ENCODE peak calls at places on chromosomes 12 and 14, in seven cellular contexts. One of them, this sample, is unnamed.

GRCh38 chr12:19783547-19784444 is 344.5 kb downstream of the AEBP2 start:
- DNase-seq in HFFc6: no peak
- DNase-seq in endothelial cell: no peak
- DNase-seq in cardiac fibroblast: no peak
- DNase-seq in GM10248: no peak
- DNase-seq in RWPE1: no peak
- DNase-seq in mammary epithelial cell: no peak
- DNase-seq in this sample: no peak

GRCh38 chr12:77214136-77214535 is 148.8 kb upstream of the E2F7 start:
- DNase-seq in mammary epithelial cell: peak
- DNase-seq in GM10248: no peak
- DNase-seq in RWPE1: no peak
- DNase-seq in cardiac fibroblast: peak
- DNase-seq in HFFc6: peak
- DNase-seq in endothelial cell: no peak
- DNase-seq in this sample: no peak

GRCh38 chr12:13175499-13175898 is 21.0 kb upstream of the EMP1 start:
- DNase-seq in HFFc6: peak
- DNase-seq in endothelial cell: no peak
- DNase-seq in mammary epithelial cell: peak
- DNase-seq in RWPE1: peak
- DNase-seq in cardiac fibroblast: peak
- DNase-seq in GM10248: no peak
- DNase-seq in this sample: no peak

GRCh38 chr14:92599786-92600185 is 86.2 kb downstream of the RIN3 start:
- DNase-seq in mammary epithelial cell: no peak
- DNase-seq in GM10248: no peak
- DNase-seq in cardiac fibroblast: no peak
- DNase-seq in RWPE1: no peak
- DNase-seq in endothelial cell: no peak
- DNase-seq in HFFc6: peak
- DNase-seq in this sample: no peak

GRCh38 chr12:31214626-31215520 is 111.1 kb downstream of the SINHCAF start:
- DNase-seq in endothelial cell: no peak
- DNase-seq in mammary epithelial cell: no peak
- DNase-seq in GM10248: no peak
- DNase-seq in HFFc6: no peak
- DNase-seq in cardiac fibroblast: no peak
- DNase-seq in RWPE1: no peak
- DNase-seq in this sample: no peak

GRCh38 chr12:127393896-127394295 is 873.1 kb upstream of the TMEM132C start:
- DNase-seq in GM10248: no peak
- DNase-seq in endothelial cell: no peak
- DNase-seq in RWPE1: peak
- DNase-seq in mammary epithelial cell: peak
- DNase-seq in HFFc6: peak
- DNase-seq in cardiac fibroblast: peak
- DNase-seq in this sample: peak

GRCh38 chr12:60830381-60830780 is 1234.6 kb downstream of the SLC16A7 start:
- DNase-seq in mammary epithelial cell: peak
- DNase-seq in RWPE1: peak
- DNase-seq in HFFc6: no peak
- DNase-seq in endothelial cell: no peak
- DNase-seq in cardiac fibroblast: peak
- DNase-seq in GM10248: no peak
- DNase-seq in this sample: no peak

GRCh38 chr12:1919284-1919683 is 832 bp upstream of the CACNA2D4 start:
- DNase-seq in mammary epithelial cell: no peak
- DNase-seq in endothelial cell: no peak
- DNase-seq in RWPE1: no peak
- DNase-seq in cardiac fibroblast: no peak
- DNase-seq in HFFc6: no peak
- DNase-seq in GM10248: peak
- DNase-seq in this sample: no peak

GRCh38 chr12:46124848-46125619 is 134.7 kb upstream of the SCAF11 start:
- DNase-seq in HFFc6: peak
- DNase-seq in endothelial cell: peak
- DNase-seq in RWPE1: peak
- DNase-seq in mammary epithelial cell: peak
- DNase-seq in GM10248: peak
- DNase-seq in cardiac fibroblast: peak
- DNase-seq in this sample: peak

GRCh38 chr12:42960087-42960527 is 370.6 kb upstream of the PRICKLE1 start:
- DNase-seq in cardiac fibroblast: peak
- DNase-seq in GM10248: no peak
- DNase-seq in HFFc6: no peak
- DNase-seq in RWPE1: peak
- DNase-seq in endothelial cell: no peak
- DNase-seq in mammary epithelial cell: peak
- DNase-seq in this sample: no peak

GRCh38 chr12:14547571-14547970 is 20.1 kb downstream of the PLBD1 start:
- DNase-seq in endothelial cell: no peak
- DNase-seq in HFFc6: no peak
- DNase-seq in cardiac fibroblast: no peak
- DNase-seq in RWPE1: no peak
- DNase-seq in mammary epithelial cell: no peak
- DNase-seq in GM10248: no peak
- DNase-seq in this sample: no peak

GRCh38 chr12:32493282-32493681 is 93.9 kb downstream of the FGD4 start:
- DNase-seq in GM10248: no peak
- DNase-seq in RWPE1: no peak
- DNase-seq in mammary epithelial cell: no peak
- DNase-seq in cardiac fibroblast: no peak
- DNase-seq in HFFc6: no peak
- DNase-seq in endothelial cell: no peak
- DNase-seq in this sample: no peak

GRCh38 chr12:85794551-85794950 is 41.7 kb downstream of the RASSF9 start:
- DNase-seq in endothelial cell: no peak
- DNase-seq in RWPE1: no peak
- DNase-seq in GM10248: no peak
- DNase-seq in cardiac fibroblast: peak
- DNase-seq in HFFc6: no peak
- DNase-seq in mammary epithelial cell: peak
- DNase-seq in this sample: no peak

GRCh38 chr12:24496755-24497154 is 452.1 kb downstream of the BCAT1 start:
- DNase-seq in GM10248: no peak
- DNase-seq in cardiac fibroblast: peak
- DNase-seq in HFFc6: no peak
- DNase-seq in endothelial cell: no peak
- DNase-seq in mammary epithelial cell: peak
- DNase-seq in RWPE1: no peak
- DNase-seq in this sample: no peak

GRCh38 chr14:65255029-65255545 is 152.8 kb upstream of the MAX start:
- DNase-seq in RWPE1: peak
- DNase-seq in mammary epithelial cell: peak
- DNase-seq in endothelial cell: no peak
- DNase-seq in cardiac fibroblast: peak
- DNase-seq in HFFc6: peak
- DNase-seq in GM10248: no peak
- DNase-seq in this sample: peak

GRCh38 chr14:33938131-33938949 is 12.5 kb downstream of the EGLN3 start:
- DNase-seq in RWPE1: no peak
- DNase-seq in HFFc6: no peak
- DNase-seq in mammary epithelial cell: peak
- DNase-seq in cardiac fibroblast: peak
- DNase-seq in GM10248: no peak
- DNase-seq in endothelial cell: peak
- DNase-seq in this sample: peak

GRCh38 chr12:50732591-50732990 is 31.3 kb upstream of the ATF1 start:
- DNase-seq in mammary epithelial cell: peak
- DNase-seq in RWPE1: peak
- DNase-seq in GM10248: no peak
- DNase-seq in endothelial cell: no peak
- DNase-seq in HFFc6: peak
- DNase-seq in cardiac fibroblast: peak
- DNase-seq in this sample: peak

GRCh38 chr12:59396519-59396918 is 199.3 kb upstream of the SLC16A7 start:
- DNase-seq in mammary epithelial cell: no peak
- DNase-seq in cardiac fibroblast: no peak
- DNase-seq in GM10248: no peak
- DNase-seq in HFFc6: no peak
- DNase-seq in endothelial cell: no peak
- DNase-seq in RWPE1: no peak
- DNase-seq in this sample: no peak

GRCh38 chr12:80838024-80838658 is 99.6 kb downstream of the LIN7A start:
- DNase-seq in HFFc6: no peak
- DNase-seq in RWPE1: no peak
- DNase-seq in mammary epithelial cell: no peak
- DNase-seq in endothelial cell: no peak
- DNase-seq in GM10248: no peak
- DNase-seq in cardiac fibroblast: peak
- DNase-seq in this sample: no peak

GRCh38 chr12:109793411-109793810 is 39.8 kb downstream of the TRPV4 start:
- DNase-seq in HFFc6: no peak
- DNase-seq in mammary epithelial cell: no peak
- DNase-seq in RWPE1: no peak
- DNase-seq in endothelial cell: no peak
- DNase-seq in cardiac fibroblast: no peak
- DNase-seq in GM10248: no peak
- DNase-seq in this sample: no peak

GRCh38 chr14:91414475-91415342 is 2.9 kb downstream of the CCDC88C start:
- DNase-seq in HFFc6: no peak
- DNase-seq in cardiac fibroblast: no peak
- DNase-seq in RWPE1: no peak
- DNase-seq in endothelial cell: no peak
- DNase-seq in GM10248: peak
- DNase-seq in mammary epithelial cell: no peak
- DNase-seq in this sample: no peak

GRCh38 chr12:116143883-116144266 is 133.6 kb downstream of the MED13L start:
- DNase-seq in endothelial cell: no peak
- DNase-seq in GM10248: no peak
- DNase-seq in cardiac fibroblast: peak
- DNase-seq in HFFc6: peak
- DNase-seq in RWPE1: no peak
- DNase-seq in mammary epithelial cell: peak
- DNase-seq in this sample: peak

DNA sequence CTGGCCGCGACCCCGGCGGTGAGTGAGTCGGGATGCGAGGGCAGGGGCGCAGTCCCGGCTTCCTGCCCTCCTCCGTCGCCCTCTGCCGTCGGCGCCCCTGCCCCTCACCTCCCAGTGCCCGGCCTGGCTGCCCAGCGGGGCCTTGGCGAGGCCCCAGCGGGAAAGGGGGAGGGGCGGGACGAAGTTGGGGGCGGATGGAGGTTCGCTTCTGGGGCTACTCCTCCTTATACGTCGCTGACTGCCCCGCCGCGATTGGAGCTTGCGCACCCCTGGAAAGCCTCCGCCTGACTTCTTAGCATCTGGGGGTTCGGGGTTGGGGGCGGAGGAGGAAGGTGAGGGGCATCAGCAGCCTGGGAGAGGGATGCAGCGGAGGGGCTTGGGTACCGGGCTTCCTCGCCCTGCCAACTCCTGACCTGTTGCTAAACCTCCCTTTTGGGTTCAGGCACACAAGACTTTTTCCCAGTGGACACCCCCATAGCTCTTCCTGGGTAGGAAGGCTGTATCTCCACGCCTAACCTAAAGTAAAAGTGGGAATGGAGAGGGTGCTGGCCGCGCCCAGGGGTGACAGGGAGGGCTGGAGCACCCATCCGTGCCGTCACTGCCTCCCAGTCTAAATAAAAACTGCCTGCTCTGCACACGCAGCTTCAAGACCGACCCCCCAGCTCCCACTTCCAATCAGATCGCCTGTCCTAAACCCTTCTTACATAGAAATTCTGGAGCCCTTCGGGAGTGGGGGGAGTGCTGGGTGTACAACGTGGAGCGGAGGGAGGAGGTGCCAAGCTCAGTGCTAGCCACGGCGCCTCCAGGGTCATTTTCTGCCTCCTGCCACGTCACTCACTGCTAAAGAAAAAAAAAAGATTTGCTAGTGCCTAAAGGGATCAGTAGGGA is 585 bp downstream of the TMEM263 start:
- DNase-seq in cardiac fibroblast: peak
- DNase-seq in HFFc6: peak
- DNase-seq in mammary epithelial cell: peak
- DNase-seq in GM10248: peak
- DNase-seq in endothelial cell: peak
- DNase-seq in RWPE1: peak
- DNase-seq in this sample: peak
- TF ChIP-seq CTCF in cardiac fibroblast: no peak
- TF ChIP-seq CTCF in HFFc6: peak
- TF ChIP-seq CTCF in mammary epithelial cell: peak
- TF ChIP-seq CTCF in GM10248: peak
- TF ChIP-seq CTCF in endothelial cell: no peak
- TF ChIP-seq CTCF in RWPE1: peak
- TF ChIP-seq CTCF in this sample: no peak

DNA sequence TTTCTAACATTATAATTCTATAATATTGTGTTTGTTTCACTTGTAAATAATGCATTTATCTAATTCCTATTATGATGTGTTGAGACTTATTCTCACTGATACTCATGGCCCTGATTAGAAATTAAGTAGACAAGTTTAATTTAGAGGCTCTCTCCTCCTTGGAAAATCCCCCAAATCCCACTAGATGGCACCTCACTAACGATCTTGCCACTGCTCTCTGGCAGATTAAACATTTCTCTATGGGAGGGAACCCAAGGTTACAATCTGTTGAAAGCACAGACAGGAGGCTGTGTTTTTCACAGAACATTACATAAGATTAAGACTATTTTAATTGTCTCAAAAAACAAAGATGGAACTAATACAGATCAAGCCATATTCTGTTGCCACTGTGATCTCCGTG is 318.7 kb downstream of the LRFN5 start:
- DNase-seq in cardiac fibroblast: peak
- DNase-seq in RWPE1: peak
- DNase-seq in GM10248: no peak
- DNase-seq in HFFc6: no peak
- DNase-seq in mammary epithelial cell: no peak
- DNase-seq in endothelial cell: no peak
- DNase-seq in this sample: peak
- TF ChIP-seq CTCF in cardiac fibroblast: peak
- TF ChIP-seq CTCF in RWPE1: no peak
- TF ChIP-seq CTCF in GM10248: no peak
- TF ChIP-seq CTCF in HFFc6: no peak
- TF ChIP-seq CTCF in mammary epithelial cell: peak
- TF ChIP-seq CTCF in endothelial cell: no peak
- TF ChIP-seq CTCF in this sample: peak

GRCh38 chr12:56377310-56377988 is 14.8 kb upstream of the APOF start:
- DNase-seq in endothelial cell: no peak
- DNase-seq in HFFc6: peak
- DNase-seq in mammary epithelial cell: peak
- DNase-seq in cardiac fibroblast: peak
- DNase-seq in RWPE1: peak
- DNase-seq in GM10248: no peak
- DNase-seq in this sample: peak
- TF ChIP-seq CTCF in endothelial cell: no peak
- TF ChIP-seq CTCF in HFFc6: peak
- TF ChIP-seq CTCF in mammary epithelial cell: peak
- TF ChIP-seq CTCF in cardiac fibroblast: peak
- TF ChIP-seq CTCF in RWPE1: no peak
- TF ChIP-seq CTCF in GM10248: no peak
- TF ChIP-seq CTCF in this sample: no peak

DNA sequence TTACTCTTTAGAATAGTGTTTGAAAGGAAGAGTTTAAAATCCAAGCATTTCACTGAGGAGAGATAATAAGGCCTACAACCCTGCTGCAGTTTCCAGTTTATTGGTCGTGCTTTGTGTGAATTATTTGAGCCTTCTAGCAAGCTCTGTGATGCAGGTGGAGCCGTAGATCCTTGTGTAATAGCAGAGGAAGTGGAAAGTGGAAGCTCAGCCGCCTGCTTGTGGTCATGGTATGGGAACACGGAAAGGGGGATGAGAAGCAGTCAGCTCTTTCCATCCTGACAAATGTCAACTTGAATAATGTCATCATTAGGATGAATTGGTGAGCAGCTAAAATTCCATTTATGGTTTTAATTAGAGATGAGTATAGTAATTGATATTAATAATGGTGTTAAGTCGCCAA is 29.1 kb downstream of the SYNE2 start:
- DNase-seq in cardiac fibroblast: no peak
- DNase-seq in mammary epithelial cell: no peak
- DNase-seq in RWPE1: no peak
- DNase-seq in endothelial cell: no peak
- DNase-seq in HFFc6: no peak
- DNase-seq in GM10248: no peak
- DNase-seq in this sample: no peak
- TF ChIP-seq CTCF in cardiac fibroblast: no peak
- TF ChIP-seq CTCF in mammary epithelial cell: no peak
- TF ChIP-seq CTCF in RWPE1: no peak
- TF ChIP-seq CTCF in endothelial cell: no peak
- TF ChIP-seq CTCF in HFFc6: no peak
- TF ChIP-seq CTCF in GM10248: no peak
- TF ChIP-seq CTCF in this sample: no peak

This sample was measured in fibroblast of pulmonary artery.